ENCODE peak calls at places on chromosomes 13 and 19, in nine cellular contexts. One of them, this sample, is unnamed.

GRCh38 chr13:69970521-69970920 is 137.1 kb upstream of the ATXN8OS start:
- DNase-seq in uterus: no peak
- DNase-seq in thoracic aorta: no peak
- DNase-seq in MM.1S: no peak
- DNase-seq in esophagus squamous epithelium: no peak
- DNase-seq in testis: no peak
- DNase-seq in stomach: no peak
- DNase-seq in GM23248: no peak
- DNase-seq in tibial nerve: no peak
- DNase-seq in this sample: no peak

GRCh38 chr19:16921766-16922591 is 33.2 kb downstream of the F2RL3 start:
- DNase-seq in uterus: no peak
- DNase-seq in tibial nerve: no peak
- DNase-seq in GM23248: no peak
- DNase-seq in esophagus squamous epithelium: no peak
- DNase-seq in MM.1S: no peak
- DNase-seq in thoracic aorta: no peak
- DNase-seq in testis: no peak
- DNase-seq in stomach: no peak
- DNase-seq in this sample: no peak

GRCh38 chr13:65461590-65461989 is 1768.5 kb downstream of the PCDH9 start:
- DNase-seq in esophagus squamous epithelium: no peak
- DNase-seq in stomach: no peak
- DNase-seq in thoracic aorta: no peak
- DNase-seq in GM23248: no peak
- DNase-seq in tibial nerve: no peak
- DNase-seq in MM.1S: no peak
- DNase-seq in uterus: no peak
- DNase-seq in testis: no peak
- DNase-seq in this sample: no peak

GRCh38 chr19:33691736-33692135 is 70.0 kb downstream of the CHST8 start:
- DNase-seq in GM23248: no peak
- DNase-seq in uterus: no peak
- DNase-seq in tibial nerve: no peak
- DNase-seq in stomach: no peak
- DNase-seq in testis: no peak
- DNase-seq in thoracic aorta: no peak
- DNase-seq in MM.1S: no peak
- DNase-seq in esophagus squamous epithelium: no peak
- DNase-seq in this sample: no peak

GRCh38 chr19:18278521-18279265 is 2.7 kb downstream of the JUND start:
- DNase-seq in thoracic aorta: no peak
- DNase-seq in tibial nerve: no peak
- DNase-seq in MM.1S: no peak
- DNase-seq in GM23248: peak; percentile 50
- DNase-seq in esophagus squamous epithelium: no peak
- DNase-seq in uterus: no peak
- DNase-seq in testis: no peak
- DNase-seq in stomach: peak; percentile 52
- DNase-seq in this sample: peak; percentile 69

GRCh38 chr19:16603090-16603489 is 24.9 kb downstream of the MED26 start:
- DNase-seq in MM.1S: no peak
- DNase-seq in tibial nerve: no peak
- DNase-seq in uterus: no peak
- DNase-seq in GM23248: no peak
- DNase-seq in thoracic aorta: no peak
- DNase-seq in stomach: no peak
- DNase-seq in esophagus squamous epithelium: no peak
- DNase-seq in testis: no peak
- DNase-seq in this sample: no peak

GRCh38 chr19:18292810-18293641 is 11.6 kb upstream of the JUND start:
- DNase-seq in tibial nerve: peak; percentile 74
- DNase-seq in MM.1S: no peak
- DNase-seq in GM23248: peak; percentile 69
- DNase-seq in testis: peak; percentile 79
- DNase-seq in uterus: peak; percentile 94
- DNase-seq in thoracic aorta: peak; percentile 61
- DNase-seq in stomach: peak; percentile 71
- DNase-seq in esophagus squamous epithelium: no peak
- DNase-seq in this sample: no peak

GRCh38 chr13:52785721-52786120 is 46.1 kb upstream of the CNMD start:
- DNase-seq in thoracic aorta: no peak
- DNase-seq in stomach: no peak
- DNase-seq in uterus: no peak
- DNase-seq in MM.1S: no peak
- DNase-seq in GM23248: peak; percentile 2
- DNase-seq in esophagus squamous epithelium: no peak
- DNase-seq in tibial nerve: no peak
- DNase-seq in testis: no peak
- DNase-seq in this sample: no peak

GRCh38 chr13:91174886-91175501 is 172.5 kb upstream of the MIR17HG start:
- DNase-seq in thoracic aorta: no peak
- DNase-seq in testis: no peak
- DNase-seq in stomach: no peak
- DNase-seq in esophagus squamous epithelium: no peak
- DNase-seq in uterus: no peak
- DNase-seq in MM.1S: no peak
- DNase-seq in tibial nerve: no peak
- DNase-seq in GM23248: no peak
- DNase-seq in this sample: no peak

GRCh38 chr13:33454844-33455256 is 169.3 kb upstream of the STARD13 start:
- DNase-seq in tibial nerve: no peak
- DNase-seq in esophagus squamous epithelium: no peak
- DNase-seq in uterus: no peak
- DNase-seq in stomach: no peak
- DNase-seq in thoracic aorta: no peak
- DNase-seq in MM.1S: no peak
- DNase-seq in GM23248: peak; percentile 79
- DNase-seq in testis: no peak
- DNase-seq in this sample: no peak

GRCh38 chr19:18460313-18460712 is 22.4 kb upstream of the ISYNA1 start:
- DNase-seq in stomach: peak; percentile 63
- DNase-seq in uterus: peak; percentile 79
- DNase-seq in tibial nerve: peak; percentile 60
- DNase-seq in thoracic aorta: peak; percentile 62
- DNase-seq in esophagus squamous epithelium: no peak
- DNase-seq in testis: peak; percentile 59
- DNase-seq in GM23248: peak; percentile 77
- DNase-seq in MM.1S: no peak
- DNase-seq in this sample: no peak

GRCh38 chr13:51912091-51912490 is 50.3 kb downstream of the CCDC70 start:
- DNase-seq in tibial nerve: no peak
- DNase-seq in esophagus squamous epithelium: no peak
- DNase-seq in testis: peak; percentile 59
- DNase-seq in thoracic aorta: no peak
- DNase-seq in GM23248: no peak
- DNase-seq in stomach: peak; percentile 50
- DNase-seq in uterus: no peak
- DNase-seq in MM.1S: no peak
- DNase-seq in this sample: peak; percentile 6

GRCh38 chr19:5372572-5373200 is 32.1 kb upstream of the PTPRS start:
- DNase-seq in testis: no peak
- DNase-seq in thoracic aorta: no peak
- DNase-seq in stomach: no peak
- DNase-seq in tibial nerve: no peak
- DNase-seq in MM.1S: no peak
- DNase-seq in uterus: no peak
- DNase-seq in esophagus squamous epithelium: no peak
- DNase-seq in GM23248: no peak
- DNase-seq in this sample: no peak

GRCh38 chr13:79477968-79478367 is 3.0 kb upstream of the NDFIP2 start:
- DNase-seq in esophagus squamous epithelium: no peak
- DNase-seq in uterus: no peak
- DNase-seq in GM23248: peak; percentile 7
- DNase-seq in testis: no peak
- DNase-seq in MM.1S: no peak
- DNase-seq in thoracic aorta: no peak
- DNase-seq in stomach: no peak
- DNase-seq in tibial nerve: no peak
- DNase-seq in this sample: no peak

GRCh38 chr19:39247701-39248664 is 673 bp downstream of the IFNL4 start:
- DNase-seq in MM.1S: no peak
- DNase-seq in esophagus squamous epithelium: no peak
- DNase-seq in tibial nerve: no peak
- DNase-seq in stomach: no peak
- DNase-seq in uterus: no peak
- DNase-seq in GM23248: peak; percentile 53
- DNase-seq in thoracic aorta: no peak
- DNase-seq in testis: no peak
- DNase-seq in this sample: no peak

GRCh38 chr13:53126803-53127202 is 98.2 kb downstream of the OLFM4 start:
- DNase-seq in uterus: peak; percentile 74
- DNase-seq in GM23248: peak; percentile 7
- DNase-seq in esophagus squamous epithelium: no peak
- DNase-seq in thoracic aorta: no peak
- DNase-seq in tibial nerve: peak; percentile 26
- DNase-seq in MM.1S: no peak
- DNase-seq in stomach: no peak
- DNase-seq in testis: no peak
- DNase-seq in this sample: no peak

GRCh38 chr13:39483326-39483725 is 119.7 kb downstream of the LHFPL6 start:
- DNase-seq in thoracic aorta: no peak
- DNase-seq in GM23248: peak; percentile 53
- DNase-seq in stomach: no peak
- DNase-seq in testis: no peak
- DNase-seq in uterus: no peak
- DNase-seq in tibial nerve: no peak
- DNase-seq in esophagus squamous epithelium: no peak
- DNase-seq in MM.1S: no peak
- DNase-seq in this sample: no peak

GRCh38 chr13:99307648-99308339 is 595 bp upstream of the GPR183 start:
- DNase-seq in stomach: no peak
- DNase-seq in tibial nerve: no peak
- DNase-seq in thoracic aorta: no peak
- DNase-seq in uterus: no peak
- DNase-seq in esophagus squamous epithelium: no peak
- DNase-seq in GM23248: peak; percentile 91
- DNase-seq in MM.1S: no peak
- DNase-seq in testis: no peak
- DNase-seq in this sample: no peak
- H3K4me1 ChIP-seq in stomach: peaks cover 27% of the 10 kb centered on the region
- H3K4me1 ChIP-seq in tibial nerve: no peaks in the 10 kb centered on the region
- H3K4me1 ChIP-seq in thoracic aorta: peaks cover 23% of the 10 kb centered on the region
- H3K4me1 ChIP-seq in uterus: peaks cover 13% of the 10 kb centered on the region
- H3K4me1 ChIP-seq in esophagus squamous epithelium: peaks cover 10% of the 10 kb centered on the region
- H3K4me1 ChIP-seq in GM23248: peaks cover 56% of the 10 kb centered on the region
- H3K4me1 ChIP-seq in MM.1S: no peaks in the 10 kb centered on the region
- H3K4me1 ChIP-seq in testis: no peaks in the 10 kb centered on the region
- H3K4me1 ChIP-seq in this sample: peaks cover 50% of the 10 kb centered on the region

GRCh38 chr19:1270854-1271527 is 1.9 kb downstream of the CIRBP start:
- DNase-seq in GM23248: no peak
- DNase-seq in uterus: no peak
- DNase-seq in thoracic aorta: no peak
- DNase-seq in MM.1S: no peak
- DNase-seq in tibial nerve: no peak
- DNase-seq in esophagus squamous epithelium: no peak
- DNase-seq in stomach: no peak
- DNase-seq in testis: no peak
- DNase-seq in this sample: no peak
- H3K4me3 ChIP-seq in GM23248: peak overlapping the region; percentile 84
- H3K4me3 ChIP-seq in uterus: peak overlapping the region; percentile 48
- H3K4me3 ChIP-seq in thoracic aorta: peak overlapping the region; percentile 84
- H3K4me3 ChIP-seq in MM.1S: no peak overlapping the region
- H3K4me3 ChIP-seq in tibial nerve: peak overlapping the region; percentile 81
- H3K4me3 ChIP-seq in esophagus squamous epithelium: peak overlapping the region; percentile 95
- H3K4me3 ChIP-seq in stomach: peak overlapping the region; percentile 80
- H3K4me3 ChIP-seq in testis: peak overlapping the region; percentile 73
- H3K4me3 ChIP-seq in this sample: peak overlapping the region; percentile 76

DNA sequence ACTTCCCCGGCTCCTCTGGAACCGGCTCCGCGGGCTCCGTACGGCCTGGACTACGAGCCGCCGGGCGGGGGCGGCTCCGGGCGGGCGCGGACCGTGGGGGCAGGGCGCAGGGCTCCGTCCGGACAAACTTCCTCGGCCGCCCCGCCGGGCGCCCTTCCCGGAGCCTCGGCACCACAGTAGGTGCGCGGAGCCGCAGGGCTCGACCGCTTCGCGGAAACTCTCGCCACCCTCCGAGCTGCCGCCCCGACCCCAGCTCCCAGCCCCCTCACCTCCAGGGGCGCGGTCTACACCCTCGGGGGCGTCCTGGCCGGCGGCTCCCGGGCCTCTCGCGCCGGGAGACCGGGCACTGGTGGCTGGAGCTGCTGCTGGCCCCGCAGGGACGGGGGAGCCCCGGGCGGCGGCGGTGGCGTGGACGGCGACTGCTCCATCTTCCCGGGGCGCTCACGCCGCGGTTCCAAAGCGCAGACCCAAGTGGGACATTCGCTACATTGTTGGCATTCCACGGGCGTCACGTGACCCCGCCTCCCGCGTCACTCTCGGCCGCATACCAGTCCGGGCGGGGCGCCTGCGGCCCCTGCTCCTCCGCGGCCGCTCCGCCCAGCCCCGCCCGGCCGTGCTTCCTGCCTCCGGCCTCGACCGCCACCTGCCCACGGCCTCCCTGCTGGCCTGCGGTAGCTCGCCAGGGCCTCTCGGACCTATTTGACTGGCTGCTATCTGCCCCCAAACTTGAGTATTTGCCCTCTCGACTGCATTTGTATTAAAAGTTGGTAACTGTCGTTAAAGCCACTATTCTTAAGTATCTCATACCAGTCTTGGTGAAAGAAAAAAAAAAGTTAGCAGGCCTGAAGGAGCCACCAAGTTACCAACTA is at the start of gene LATS2:
- DNase-seq in GM23248: peak; percentile 99
- DNase-seq in tibial nerve: peak; percentile 96
- DNase-seq in stomach: peak; percentile 97
- DNase-seq in esophagus squamous epithelium: peak; percentile 53
- DNase-seq in uterus: peak; percentile 95
- DNase-seq in thoracic aorta: peak; percentile 86
- DNase-seq in MM.1S: peak; percentile 80
- DNase-seq in testis: peak; percentile 97
- DNase-seq in this sample: peak; percentile 17
- H3K27ac ChIP-seq in GM23248: peak within 1 kb of the TSS; percentile 95
- H3K27ac ChIP-seq in tibial nerve: peak within 1 kb of the TSS; percentile 99
- H3K27ac ChIP-seq in stomach: peak within 1 kb of the TSS; percentile 100
- H3K27ac ChIP-seq in esophagus squamous epithelium: peak within 1 kb of the TSS; percentile 97
- H3K27ac ChIP-seq in uterus: peak within 1 kb of the TSS; percentile 100
- H3K27ac ChIP-seq in thoracic aorta: peak within 1 kb of the TSS; percentile 99
- H3K27ac ChIP-seq in MM.1S: no peak within 1 kb of the TSS
- H3K27ac ChIP-seq in testis: peak within 1 kb of the TSS; percentile 93
- H3K27ac ChIP-seq in this sample: no peak within 1 kb of the TSS

GRCh38 chr13:75489502-75490263 is 7.7 kb upstream of the TBC1D4 start:
- DNase-seq in esophagus squamous epithelium: no peak
- DNase-seq in tibial nerve: no peak
- DNase-seq in uterus: no peak
- DNase-seq in MM.1S: peak; percentile 68
- DNase-seq in GM23248: peak; percentile 91
- DNase-seq in testis: peak; percentile 36
- DNase-seq in thoracic aorta: no peak
- DNase-seq in stomach: peak; percentile 35
- DNase-seq in this sample: no peak
- H3K4me1 ChIP-seq in esophagus squamous epithelium: no peaks in the 10 kb centered on the region
- H3K4me1 ChIP-seq in tibial nerve: no peaks in the 10 kb centered on the region
- H3K4me1 ChIP-seq in uterus: no peaks in the 10 kb centered on the region
- H3K4me1 ChIP-seq in MM.1S: peaks cover 6% of the 10 kb centered on the region
- H3K4me1 ChIP-seq in GM23248: peaks cover 45% of the 10 kb centered on the region
- H3K4me1 ChIP-seq in testis: no peaks in the 10 kb centered on the region
- H3K4me1 ChIP-seq in thoracic aorta: no peaks in the 10 kb centered on the region
- H3K4me1 ChIP-seq in stomach: peaks cover 8% of the 10 kb centered on the region
- H3K4me1 ChIP-seq in this sample: no peaks in the 10 kb centered on the region

GRCh38 chr13:76798037-76798436 is 88.2 kb downstream of the KCTD12 start:
- DNase-seq in uterus: no peak
- DNase-seq in esophagus squamous epithelium: no peak
- DNase-seq in thoracic aorta: no peak
- DNase-seq in GM23248: peak; percentile 17
- DNase-seq in tibial nerve: no peak
- DNase-seq in testis: no peak
- DNase-seq in MM.1S: no peak
- DNase-seq in stomach: no peak
- DNase-seq in this sample: no peak
- H3K4me3 ChIP-seq in uterus: no peak overlapping the region
- H3K4me3 ChIP-seq in esophagus squamous epithelium: no peak overlapping the region
- H3K4me3 ChIP-seq in thoracic aorta: no peak overlapping the region
- H3K4me3 ChIP-seq in GM23248: no peak overlapping the region
- H3K4me3 ChIP-seq in tibial nerve: no peak overlapping the region
- H3K4me3 ChIP-seq in testis: no peak overlapping the region
- H3K4me3 ChIP-seq in MM.1S: no peak overlapping the region
- H3K4me3 ChIP-seq in stomach: no peak overlapping the region
- H3K4me3 ChIP-seq in this sample: no peak overlapping the region